ENCODE peak calls at places on chromosomes 7 and 10, in seven cellular contexts. K, X, U, F, H, S and B are unnamed samples.
A peak's percentile ranks its signal among the peaks of the same experiment; 100 is the strongest.

GRCh38 chr10:3948843-3949242 is 163.8 kb upstream of the KLF6 start:
- DNase-seq in S (no peak), F (no peak), X (peak; percentile 83), U (peak; percentile 40), K (peak; percentile 65), H (no peak), B (no peak)

GRCh38 chr10:16904619-16905018 is 87.4 kb upstream of the RSU1 start:
- DNase-seq in H (no peak), K (no peak), X (no peak), S (no peak), U (no peak), F (no peak), B (peak; percentile 73)

GRCh38 chr10:51718804-51719291 is 19.5 kb upstream of the CSTF2T start:
- DNase-seq in S (peak; percentile 13), U (no peak), K (no peak), X (no peak), H (no peak), F (no peak), B (peak; percentile 59)

GRCh38 chr10:63496561-63496960 is 24.6 kb upstream of the REEP3 start:
- DNase-seq in K (no peak), X (no peak), H (no peak), F (no peak), S (no peak), U (no peak), B (no peak)

GRCh38 chr7:5417106-5418071 is 6.2 kb downstream of the TNRC18 start:
- DNase-seq in S (peak; percentile 79), H (peak; percentile 22), U (no peak), X (no peak), K (no peak), F (peak; percentile 81), B (no peak)

GRCh38 chr7:92025260-92025659 is 84.6 kb downstream of the AKAP9 start:
- DNase-seq in U (no peak), F (no peak), S (no peak), H (no peak), K (no peak), X (peak; percentile 8), B (peak; percentile 28)

GRCh38 chr7:110317699-110318265 is 773.1 kb upstream of the LRRN3 start:
- DNase-seq in H (no peak), X (peak; percentile 96), K (no peak), F (peak; percentile 5), U (no peak), S (no peak), B (no peak)

GRCh38 chr7:14892961-14893360 is 9.6 kb downstream of the DGKB start:
- DNase-seq in U (no peak), H (no peak), F (no peak), S (no peak), K (no peak), X (peak; percentile 4), B (no peak)

GRCh38 chr10:33716461-33717267 is 382.2 kb upstream of the NRP1 start:
- DNase-seq in H (no peak), X (no peak), U (no peak), K (no peak), F (no peak), S (no peak), B (no peak)

DNA sequence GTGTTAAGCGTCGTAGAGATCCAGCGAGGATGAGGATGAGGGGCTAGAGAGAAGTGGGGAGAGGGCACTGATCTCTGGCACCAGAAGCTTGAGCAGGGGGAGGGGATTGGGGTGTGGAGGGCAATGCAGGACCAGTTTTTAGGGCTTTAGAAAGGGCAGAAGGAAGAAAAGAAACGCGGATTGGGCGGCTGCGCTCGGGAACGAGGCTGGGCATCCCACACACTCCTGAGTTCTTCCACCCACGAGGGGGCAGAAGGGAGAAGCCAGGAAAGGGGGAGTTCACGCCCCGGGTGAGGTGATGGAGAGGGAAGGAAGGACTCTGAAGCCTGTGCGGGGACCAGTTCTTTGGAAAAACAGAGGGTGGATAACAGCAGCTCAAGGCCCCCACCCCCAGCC is 6.1 kb upstream of the VGF start:
- DNase-seq in X (no peak), K (no peak), S (no peak), U (no peak), H (no peak), F (no peak), B (no peak)
- TF ChIP-seq CTCF in X (peak; percentile 39), K (no peak), S (no peak), U (no peak), H (peak; percentile 32), F (peak; percentile 35), B (peak; percentile 35)

GRCh38 chr7:44144426-44144967 is 3.4 kb upstream of the MYL7 start:
- DNase-seq in U (peak; percentile 14), K (no peak), X (no peak), S (no peak), F (no peak), H (no peak), B (no peak)

GRCh38 chr7:44147026-44147881 is 6.1 kb upstream of the MYL7 start:
- DNase-seq in F (no peak), K (no peak), U (no peak), X (no peak), S (peak; percentile 54), H (peak; percentile 33), B (no peak)

GRCh38 chr7:44145419-44145968 is 4.4 kb upstream of the MYL7 start:
- DNase-seq in X (no peak), K (peak; percentile 15), H (no peak), U (no peak), S (no peak), F (no peak), B (no peak)

GRCh38 chr7:44144968-44145418 is 3.9 kb upstream of the MYL7 start:
- DNase-seq in H (no peak), U (peak; percentile 17), S (no peak), F (no peak), X (no peak), K (no peak), B (no peak)

DNA sequence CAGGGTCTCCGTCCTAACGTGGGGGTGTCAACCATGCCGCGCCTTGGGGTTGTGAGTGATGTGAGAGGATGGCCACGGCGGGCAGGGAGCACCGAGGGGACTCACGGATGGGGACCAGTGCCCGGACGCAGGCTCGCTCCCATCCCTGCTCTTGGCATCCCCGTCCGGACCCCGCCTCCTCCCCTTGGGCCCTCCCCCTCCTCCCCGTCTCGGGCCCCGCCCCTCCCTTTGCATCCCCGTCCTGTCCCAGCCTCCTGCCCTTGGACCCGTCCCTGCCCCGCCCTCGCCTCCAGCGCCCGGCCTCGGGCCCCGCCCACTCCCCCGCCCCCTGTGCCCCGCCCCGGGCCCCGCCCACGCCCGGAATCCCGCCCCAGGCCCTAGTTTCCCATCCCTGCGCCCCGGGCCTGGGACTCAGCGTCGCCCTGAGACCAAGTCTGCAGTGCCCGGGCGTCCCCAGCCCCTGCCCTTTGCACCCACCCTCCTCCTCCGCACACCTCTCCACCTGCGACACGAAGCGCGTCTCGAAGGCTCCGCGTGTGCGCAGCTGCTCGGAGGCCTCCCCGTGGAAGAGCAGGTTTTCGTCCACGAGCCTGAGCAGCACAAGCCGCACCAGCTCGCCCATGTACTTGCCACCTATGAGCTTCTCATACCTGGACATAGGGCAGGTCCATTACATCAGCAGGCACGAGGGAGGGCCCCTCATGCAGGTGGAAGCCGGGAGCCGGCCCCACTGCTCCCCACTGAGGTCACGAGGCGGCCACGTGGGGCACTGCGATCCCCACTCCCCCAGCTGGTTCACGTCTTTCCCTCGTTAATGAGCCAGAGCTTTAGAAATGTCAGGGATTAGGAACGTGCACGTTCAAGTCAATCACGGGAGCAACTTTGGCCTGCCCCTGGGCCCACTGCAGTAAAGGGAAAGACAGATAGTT is 5.1 kb upstream of the MYL7 start:
- DNase-seq in F (no peak), H (peak; percentile 91), S (peak; percentile 79), U (peak; percentile 67), K (peak; percentile 85), X (peak; percentile 32), B (no peak)
- H3K4me3 ChIP-seq in F (peak overlapping the region; percentile 51), H (peak overlapping the region; percentile 25), S (no peak overlapping the region), U (peak overlapping the region; percentile 57), K (no peak overlapping the region), X (peak overlapping the region; percentile 17), B (peak overlapping the region; percentile 39)

DNA sequence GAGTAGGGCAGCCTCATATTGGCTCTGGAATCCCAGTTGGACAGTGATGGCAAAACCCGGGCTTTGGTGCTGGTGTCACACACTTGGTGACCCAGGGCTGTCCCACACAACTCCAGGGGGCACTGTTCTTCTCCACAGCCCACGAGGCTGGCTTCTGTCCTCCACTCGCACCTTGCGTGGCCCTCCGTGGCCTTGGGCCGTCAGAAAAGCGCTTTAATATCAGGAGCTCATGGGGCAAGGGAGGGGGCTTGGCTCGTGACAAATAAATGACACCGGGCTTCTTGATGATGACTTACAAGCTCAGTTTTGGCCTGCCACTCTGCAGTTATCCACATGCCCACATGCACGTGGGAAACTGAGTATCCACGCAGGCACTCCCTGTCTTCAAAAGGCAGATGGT is 8.1 kb downstream of the DOCK1 start:
- DNase-seq in H (no peak), K (no peak), S (no peak), X (no peak), F (no peak), U (no peak), B (no peak)
- TF ChIP-seq CTCF in H (no peak), K (no peak), S (no peak), X (no peak), F (no peak), U (no peak), B (no peak)

DNA sequence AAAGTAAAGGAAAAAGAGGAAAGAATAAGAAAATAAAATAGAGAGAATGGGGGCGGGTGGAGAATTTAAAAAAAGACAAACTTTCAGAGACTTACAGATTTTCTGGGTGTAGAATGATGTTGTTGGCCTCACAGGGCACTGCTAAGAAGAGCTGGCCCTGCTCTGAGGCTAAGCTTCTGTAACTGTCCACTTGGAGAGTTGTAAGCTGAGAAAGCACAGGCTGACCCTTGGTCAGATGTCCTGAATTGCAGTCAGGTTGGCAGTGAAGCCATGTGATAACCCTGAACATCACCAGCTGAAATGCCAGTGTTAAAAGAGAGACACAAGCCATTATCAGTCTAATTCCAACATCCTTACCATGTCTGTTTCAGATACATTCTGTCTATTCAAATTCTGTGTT is 272.1 kb upstream of the SORCS1 start:
- DNase-seq in H (peak; percentile 40), X (no peak), U (no peak), F (no peak), K (no peak), S (no peak), B (no peak)
- H3K4me3 ChIP-seq in H (no peak overlapping the region), X (no peak overlapping the region), U (no peak overlapping the region), F (no peak overlapping the region), K (no peak overlapping the region), S (no peak overlapping the region), B (no peak overlapping the region)

DNA sequence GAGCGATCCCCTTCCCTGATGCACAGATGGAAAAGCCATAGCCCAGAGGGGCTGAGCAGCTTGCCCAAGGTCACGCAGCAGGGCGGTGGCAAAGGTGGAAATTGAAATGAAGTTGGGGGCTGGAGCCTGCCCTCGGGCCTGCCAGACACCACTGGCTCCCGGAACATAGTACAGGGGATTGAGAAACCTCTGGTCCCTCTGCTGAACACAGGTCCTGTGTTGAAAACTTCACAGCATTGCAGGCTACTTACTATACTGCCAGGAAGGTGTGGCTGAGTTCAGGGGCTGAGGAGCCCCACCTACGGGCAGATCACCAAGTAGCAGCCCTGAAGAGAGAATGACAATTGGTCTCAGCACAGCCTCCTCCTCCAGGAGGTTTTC is 326.7 kb downstream of the PLXNA4 start:
- DNase-seq in H (peak; percentile 58), F (no peak), U (no peak), S (peak; percentile 54), X (no peak), K (peak; percentile 73), B (no peak)
- TF ChIP-seq CTCF in H (peak; percentile 18), F (peak; percentile 55), U (no peak), S (peak; percentile 35), X (peak; percentile 6), K (no peak), B (peak; percentile 16)